ENCODE peak calls at places on chromosomes 3 and 15, in four cellular contexts. M is K562, X is H1, Z is GM12878. A is an unnamed sample.

GRCh38 chr3:152865675-152866074 is 30.7 kb downstream of the P2RY1 start:
- DNase-seq in M (peak), Z (no peak), X (no peak), A (no peak)

GRCh38 chr3:177749836-177750235 is 552.6 kb upstream of the TBL1XR1 start:
- DNase-seq in Z (no peak), M (no peak), X (no peak), A (no peak)

GRCh38 chr3:182284793-182285192 is 508.5 kb upstream of the ATP11B start:
- DNase-seq in X (peak), Z (no peak), M (no peak), A (no peak)

GRCh38 chr3:9679476-9680097 is 24.0 kb upstream of the CPNE9 start:
- DNase-seq in Z (no peak), M (no peak), X (no peak), A (no peak)

GRCh38 chr15:80743189-80743833 is 35.9 kb upstream of the CEMIP start:
- DNase-seq in Z (no peak), X (no peak), M (no peak), A (no peak)

GRCh38 chr3:132445812-132446211 is 28.5 kb downstream of the DNAJC13 start:
- DNase-seq in M (no peak), X (no peak), Z (no peak), A (no peak)

GRCh38 chr3:184283681-184284080 is 7.9 kb downstream of the ECE2 start:
- DNase-seq in Z (no peak), X (no peak), M (no peak), A (no peak)

GRCh38 chr3:138608322-138609214 is at the start of gene FAIM:
- DNase-seq in M (peak), Z (no peak), X (peak), A (peak)

GRCh38 chr3:17478673-17479072 is 263.8 kb downstream of the TBC1D5 start:
- DNase-seq in M (no peak), X (no peak), Z (no peak), A (peak)

GRCh38 chr15:71054286-71054952 is 60.9 kb upstream of the THSD4 start:
- DNase-seq in Z (no peak), M (no peak), X (no peak), A (no peak)

GRCh38 chr15:82530606-82531379 is 9.5 kb downstream of the RPS17 start:
- DNase-seq in X (peak), M (peak), Z (peak), A (peak)

GRCh38 chr3:1529666-1530065 is 436.8 kb downstream of the CNTN6 start:
- DNase-seq in Z (no peak), M (no peak), X (no peak), A (no peak)

GRCh38 chr3:65871305-65872141 is 167.2 kb downstream of the MAGI1 start:
- DNase-seq in Z (no peak), M (no peak), X (no peak), A (no peak)

GRCh38 chr3:141303481-141304223 is 64.7 kb upstream of the ZBTB38 start:
- DNase-seq in X (peak), Z (peak), M (peak), A (peak)

GRCh38 chr3:41900265-41900664 is 61.6 kb downstream of the ULK4 start:
- DNase-seq in Z (no peak), X (no peak), M (no peak), A (no peak)

GRCh38 chr3:185864767-185865166 is 39.9 kb upstream of the IGF2BP2 start:
- DNase-seq in M (no peak), X (no peak), Z (no peak), A (no peak)

GRCh38 chr3:107619549-107619948 is 96.8 kb downstream of the BBX start:
- DNase-seq in X (no peak), M (no peak), Z (no peak), A (no peak)

GRCh38 chr15:29534378-29534777 is 264.8 kb upstream of the NSMCE3 start:
- DNase-seq in Z (no peak), M (no peak), X (no peak), A (no peak)

GRCh38 chr3:117263735-117264134 is 554.2 kb downstream of the TUSC7 start:
- DNase-seq in M (no peak), X (no peak), Z (no peak), A (no peak)

GRCh38 chr15:49844390-49844789 is 223.5 kb downstream of the DTWD1 start:
- DNase-seq in Z (no peak), M (no peak), X (no peak), A (no peak)

GRCh38 chr3:177563792-177564191 is 366.5 kb upstream of the TBL1XR1 start:
- DNase-seq in X (no peak), Z (no peak), M (no peak), A (no peak)

GRCh38 chr15:39922450-39923092 is 2.5 kb upstream of the GPR176 start:
- DNase-seq in X (no peak), Z (no peak), M (no peak), A (no peak)

GRCh38 chr3:134216206-134216764 is 34.4 kb downstream of the RYK start:
- DNase-seq in Z (no peak), X (no peak), M (no peak), A (no peak)

GRCh38 chr15:92908369-92909057 is 8.4 kb downstream of the CHD2 start:
- DNase-seq in Z (no peak), M (no peak), X (no peak), A (no peak)

GRCh38 chr3:175163686-175164085 is 304.6 kb downstream of the NAALADL2 start:
- DNase-seq in M (no peak), Z (no peak), X (no peak), A (no peak)

GRCh38 chr3:71140477-71140876 is 443.1 kb downstream of the FOXP1 start:
- DNase-seq in M (no peak), X (no peak), Z (no peak), A (no peak)

GRCh38 chr3:170741756-170742530 is 128.1 kb downstream of the RPL22L1 start:
- DNase-seq in X (no peak), M (no peak), Z (no peak), A (no peak)

GRCh38 chr3:192284443-192285072 is 442.8 kb downstream of the FGF12 start:
- DNase-seq in M (no peak), Z (no peak), X (no peak), A (no peak)

DNA sequence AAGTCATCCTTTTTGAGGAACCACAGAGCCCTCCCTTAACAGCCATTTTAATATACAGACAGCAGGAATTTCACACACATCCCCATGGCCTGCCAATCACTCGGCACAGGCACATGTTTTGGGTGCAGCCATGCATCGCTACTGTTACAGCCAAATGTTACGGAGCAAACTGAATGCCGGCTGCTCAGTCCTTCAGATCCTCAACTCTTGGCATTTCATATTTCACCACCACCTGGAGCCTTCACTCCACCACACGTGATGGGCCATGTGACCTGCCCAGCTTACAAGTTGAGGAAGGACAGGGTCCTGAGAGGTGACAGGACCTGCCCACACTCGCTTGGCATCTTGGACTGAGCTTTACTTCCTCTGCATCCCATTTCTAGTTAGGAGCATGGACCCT is 90.9 kb downstream of the OXNAD1 start:
- DNase-seq in M (no peak), Z (no peak), X (no peak), A (no peak)
- TF ChIP-seq EGR1 in M (no peak), Z (no peak), X (no peak), A (no peak)

DNA sequence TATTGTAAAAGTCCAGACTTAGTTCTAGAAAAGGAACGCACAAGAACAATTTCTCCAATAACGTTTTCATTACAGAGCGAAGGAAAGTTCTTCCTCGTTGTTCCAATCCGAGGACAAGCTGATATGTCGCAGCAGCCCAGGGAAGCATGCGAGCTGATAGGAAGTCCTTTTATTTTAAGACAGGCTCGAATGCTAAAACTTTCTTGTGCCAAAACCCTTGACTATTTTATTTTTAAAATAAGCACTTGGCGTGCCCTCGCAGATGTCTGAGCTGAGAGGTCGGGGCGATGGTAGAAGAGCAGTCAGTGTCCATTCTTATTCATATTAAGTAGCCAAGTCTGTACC is 433 bp upstream of the MITF start:
- DNase-seq in Z (no peak), X (no peak), M (no peak), A (no peak)
- TF ChIP-seq ATF3 in Z (no peak), X (no peak), M (no peak), A (no peak)

DNA sequence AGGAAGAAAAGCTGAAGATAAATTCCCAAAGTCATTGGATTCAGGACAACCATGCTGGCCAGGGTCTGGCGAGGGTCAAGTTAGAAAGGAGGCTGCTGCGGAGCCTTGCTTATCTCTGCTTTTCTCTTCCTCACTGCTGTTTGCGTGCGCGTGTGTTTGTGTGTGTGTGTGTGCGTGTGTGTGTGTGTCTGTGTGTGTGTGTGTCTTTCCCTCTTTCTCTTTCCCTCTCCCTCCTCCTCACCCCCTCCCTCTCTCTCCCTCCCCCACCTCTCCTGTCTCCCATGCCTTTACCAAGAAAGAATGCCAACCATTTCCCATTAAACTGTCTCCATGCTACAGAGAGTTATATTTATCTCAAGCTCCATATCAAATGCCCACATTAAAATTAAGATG is at the start of gene COLQ:
- DNase-seq in Z (no peak), X (no peak), M (no peak), A (no peak)
- TF ChIP-seq EGR1 in Z (no peak), X (no peak), M (no peak), A (no peak)

GRCh38 chr15:33430564-33430963 is 119.8 kb downstream of the RYR3 start:
- DNase-seq in Z (no peak), X (no peak), M (no peak), A (no peak)

GRCh38 chr15:33424025-33424424 is 113.3 kb downstream of the RYR3 start:
- DNase-seq in M (no peak), Z (no peak), X (no peak), A (no peak)

GRCh38 chr15:33425149-33425548 is 114.4 kb downstream of the RYR3 start:
- DNase-seq in Z (no peak), X (no peak), M (no peak), A (no peak)
- TF ChIP-seq ATF3 in Z (no peak), X (no peak), M (no peak), A (no peak)

A was measured in HCT116.